ENCODE peak calls at places on chromosomes 16 and 17, in five cellular contexts. One of them, this sample, is unnamed.

GRCh38 chr16:86620184-86620583 is 41.8 kb downstream of the FOXL1 start:
- DNase-seq in stimulated activated CD4-positive, alpha-beta T cell treated with anti-CD3 and anti-CD28 coated beads, Interleukin-2, amount 100 ng/mL, for 48 hours: no peak
- DNase-seq in ovary: no peak
- DNase-seq in H9: no peak
- DNase-seq in germinal center: no peak
- DNase-seq in this sample: no peak

GRCh38 chr16:30356401-30357084 is 1.4 kb upstream of the CD2BP2 start:
- DNase-seq in stimulated activated CD4-positive, alpha-beta T cell treated with anti-CD3 and anti-CD28 coated beads, Interleukin-2, amount 100 ng/mL, for 48 hours: no peak
- DNase-seq in ovary: no peak
- DNase-seq in H9: no peak
- DNase-seq in germinal center: no peak
- DNase-seq in this sample: no peak

GRCh38 chr17:58338907-58339774 is 10.5 kb upstream of the TSPOAP1 start:
- DNase-seq in stimulated activated CD4-positive, alpha-beta T cell treated with anti-CD3 and anti-CD28 coated beads, Interleukin-2, amount 100 ng/mL, for 48 hours: peak
- DNase-seq in ovary: peak
- DNase-seq in H9: peak
- DNase-seq in germinal center: no peak
- DNase-seq in this sample: no peak

GRCh38 chr16:59758848-59759247 is 1024.7 kb upstream of the GOT2 start:
- DNase-seq in stimulated activated CD4-positive, alpha-beta T cell treated with anti-CD3 and anti-CD28 coated beads, Interleukin-2, amount 100 ng/mL, for 48 hours: no peak
- DNase-seq in ovary: no peak
- DNase-seq in H9: no peak
- DNase-seq in germinal center: no peak
- DNase-seq in this sample: no peak

GRCh38 chr17:61492759-61493526 is 40.7 kb downstream of the TBX4 start:
- DNase-seq in stimulated activated CD4-positive, alpha-beta T cell treated with anti-CD3 and anti-CD28 coated beads, Interleukin-2, amount 100 ng/mL, for 48 hours: no peak
- DNase-seq in ovary: no peak
- DNase-seq in H9: no peak
- DNase-seq in germinal center: no peak
- DNase-seq in this sample: no peak

GRCh38 chr17:44543213-44543904 is 13.9 kb upstream of the FZD2 start:
- DNase-seq in stimulated activated CD4-positive, alpha-beta T cell treated with anti-CD3 and anti-CD28 coated beads, Interleukin-2, amount 100 ng/mL, for 48 hours: no peak
- DNase-seq in ovary: peak
- DNase-seq in H9: peak
- DNase-seq in germinal center: no peak
- DNase-seq in this sample: no peak

GRCh38 chr16:66959645-66960177 is 1.4 kb upstream of the CES3 start:
- DNase-seq in stimulated activated CD4-positive, alpha-beta T cell treated with anti-CD3 and anti-CD28 coated beads, Interleukin-2, amount 100 ng/mL, for 48 hours: no peak
- DNase-seq in ovary: no peak
- DNase-seq in H9: no peak
- DNase-seq in germinal center: no peak
- DNase-seq in this sample: no peak

GRCh38 chr17:1764274-1764673 is 2.4 kb downstream of the SERPINF1 start:
- DNase-seq in stimulated activated CD4-positive, alpha-beta T cell treated with anti-CD3 and anti-CD28 coated beads, Interleukin-2, amount 100 ng/mL, for 48 hours: peak
- DNase-seq in ovary: peak
- DNase-seq in H9: no peak
- DNase-seq in germinal center: no peak
- DNase-seq in this sample: no peak

GRCh38 chr16:54284931-54285413 is 1.6 kb downstream of the IRX3 start:
- DNase-seq in stimulated activated CD4-positive, alpha-beta T cell treated with anti-CD3 and anti-CD28 coated beads, Interleukin-2, amount 100 ng/mL, for 48 hours: no peak
- DNase-seq in ovary: no peak
- DNase-seq in H9: peak
- DNase-seq in germinal center: no peak
- DNase-seq in this sample: no peak

This sample was measured in amygdala.